ENCODE peak calls at places on chromosomes 12 and 14, in ten cellular contexts. One of them, this sample, is unnamed.

GRCh38 chr12:124684971-124685688 is 117.7 kb upstream of the NCOR2 start:
- DNase-seq in PC-3: peak
- DNase-seq in K562: no peak
- DNase-seq in lower leg skin: no peak
- DNase-seq in vagina: peak
- DNase-seq in tibial artery: peak
- DNase-seq in A673: no peak
- DNase-seq in HFFc6: peak
- DNase-seq in heart left ventricle: no peak
- DNase-seq in H9: no peak
- DNase-seq in this sample: no peak

GRCh38 chr14:98173291-98173690 is 1098.7 kb downstream of the BCL11B start:
- DNase-seq in vagina: no peak
- DNase-seq in PC-3: no peak
- DNase-seq in A673: no peak
- DNase-seq in heart left ventricle: no peak
- DNase-seq in HFFc6: no peak
- DNase-seq in K562: no peak
- DNase-seq in H9: no peak
- DNase-seq in lower leg skin: no peak
- DNase-seq in tibial artery: no peak
- DNase-seq in this sample: no peak

GRCh38 chr14:20278414-20278813 is 27.3 kb downstream of the TTC5 start:
- DNase-seq in tibial artery: no peak
- DNase-seq in K562: peak
- DNase-seq in A673: peak
- DNase-seq in PC-3: peak
- DNase-seq in vagina: no peak
- DNase-seq in lower leg skin: no peak
- DNase-seq in heart left ventricle: peak
- DNase-seq in HFFc6: no peak
- DNase-seq in H9: no peak
- DNase-seq in this sample: no peak

GRCh38 chr12:48185181-48185919 is 1.9 kb downstream of the CCDC184 start:
- DNase-seq in heart left ventricle: no peak
- DNase-seq in A673: peak
- DNase-seq in H9: peak
- DNase-seq in PC-3: no peak
- DNase-seq in HFFc6: no peak
- DNase-seq in vagina: no peak
- DNase-seq in K562: no peak
- DNase-seq in tibial artery: no peak
- DNase-seq in lower leg skin: no peak
- DNase-seq in this sample: no peak

GRCh38 chr14:97634786-97635185 is 837.6 kb downstream of the VRK1 start:
- DNase-seq in HFFc6: no peak
- DNase-seq in PC-3: peak
- DNase-seq in lower leg skin: no peak
- DNase-seq in K562: no peak
- DNase-seq in tibial artery: no peak
- DNase-seq in heart left ventricle: no peak
- DNase-seq in vagina: no peak
- DNase-seq in A673: peak
- DNase-seq in H9: no peak
- DNase-seq in this sample: no peak

GRCh38 chr14:64684091-64684490 is 20.1 kb upstream of the PLEKHG3 start:
- DNase-seq in A673: no peak
- DNase-seq in K562: no peak
- DNase-seq in HFFc6: no peak
- DNase-seq in tibial artery: no peak
- DNase-seq in vagina: peak
- DNase-seq in PC-3: no peak
- DNase-seq in lower leg skin: no peak
- DNase-seq in heart left ventricle: no peak
- DNase-seq in H9: no peak
- DNase-seq in this sample: no peak

GRCh38 chr12:113609692-113610469 is 138.2 kb upstream of the LHX5 start:
- DNase-seq in PC-3: no peak
- DNase-seq in K562: no peak
- DNase-seq in heart left ventricle: no peak
- DNase-seq in HFFc6: no peak
- DNase-seq in A673: no peak
- DNase-seq in H9: peak
- DNase-seq in lower leg skin: no peak
- DNase-seq in tibial artery: no peak
- DNase-seq in vagina: peak
- DNase-seq in this sample: no peak

GRCh38 chr14:52895000-52895399 is 55.9 kb downstream of the FERMT2 start:
- DNase-seq in K562: no peak
- DNase-seq in A673: no peak
- DNase-seq in H9: no peak
- DNase-seq in HFFc6: peak
- DNase-seq in lower leg skin: no peak
- DNase-seq in tibial artery: no peak
- DNase-seq in PC-3: no peak
- DNase-seq in vagina: no peak
- DNase-seq in heart left ventricle: no peak
- DNase-seq in this sample: no peak

GRCh38 chr14:83638725-83639124 is 1891.2 kb upstream of the FLRT2 start:
- DNase-seq in PC-3: no peak
- DNase-seq in heart left ventricle: no peak
- DNase-seq in K562: no peak
- DNase-seq in vagina: no peak
- DNase-seq in HFFc6: no peak
- DNase-seq in H9: no peak
- DNase-seq in A673: no peak
- DNase-seq in tibial artery: no peak
- DNase-seq in lower leg skin: no peak
- DNase-seq in this sample: no peak

GRCh38 chr12:115611477-115611876 is 666.0 kb downstream of the MED13L start:
- DNase-seq in A673: no peak
- DNase-seq in vagina: no peak
- DNase-seq in K562: no peak
- DNase-seq in tibial artery: no peak
- DNase-seq in lower leg skin: no peak
- DNase-seq in H9: no peak
- DNase-seq in heart left ventricle: peak
- DNase-seq in PC-3: no peak
- DNase-seq in HFFc6: no peak
- DNase-seq in this sample: no peak

GRCh38 chr12:84397279-84397678 is 515.3 kb downstream of the SLC6A15 start:
- DNase-seq in HFFc6: no peak
- DNase-seq in A673: peak
- DNase-seq in vagina: no peak
- DNase-seq in PC-3: peak
- DNase-seq in tibial artery: no peak
- DNase-seq in heart left ventricle: no peak
- DNase-seq in lower leg skin: no peak
- DNase-seq in H9: no peak
- DNase-seq in K562: no peak
- DNase-seq in this sample: no peak
- TF ChIP-seq CTCF in HFFc6: peak
- TF ChIP-seq CTCF in A673: peak
- TF ChIP-seq CTCF in vagina: no peak
- TF ChIP-seq CTCF in PC-3: peak
- TF ChIP-seq CTCF in tibial artery: no peak
- TF ChIP-seq CTCF in heart left ventricle: peak
- TF ChIP-seq CTCF in lower leg skin: no peak
- TF ChIP-seq CTCF in H9: no peak
- TF ChIP-seq CTCF in K562: no peak
- TF ChIP-seq CTCF in this sample: no peak

DNA sequence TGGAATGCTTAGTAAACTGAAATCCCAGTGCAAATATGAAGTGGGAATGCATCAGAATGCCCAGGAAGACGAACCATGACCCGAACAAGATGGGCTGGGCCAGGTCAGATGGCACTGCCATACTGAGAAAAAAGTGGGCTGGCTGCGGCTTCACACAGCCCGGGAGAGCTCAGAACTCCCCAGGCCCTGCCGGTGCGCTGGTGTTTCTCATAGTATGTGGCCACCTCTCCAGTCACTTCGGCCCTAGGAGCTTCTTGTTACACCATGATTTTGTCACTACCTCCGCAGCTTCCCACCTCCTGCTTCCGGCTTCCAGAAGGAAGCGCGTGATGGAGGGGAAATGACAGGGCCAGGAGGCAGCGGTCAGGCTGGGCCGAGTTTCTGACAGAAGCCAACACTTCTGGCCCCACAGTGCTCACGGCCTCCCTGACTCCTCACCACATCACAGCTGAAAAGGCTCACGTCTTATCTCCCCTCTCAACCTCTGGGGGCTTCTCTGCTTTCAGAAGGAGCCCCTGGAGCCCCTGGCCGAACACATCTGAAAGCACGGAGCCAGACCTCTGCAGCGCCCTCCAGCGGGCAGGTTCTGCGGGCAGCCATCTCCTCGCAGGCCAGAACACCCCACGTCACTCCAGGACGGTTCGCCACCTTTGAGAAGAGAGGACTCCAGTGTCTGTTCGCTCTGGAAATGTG is 30.7 kb downstream of the DAD1 start:
- DNase-seq in H9: peak
- DNase-seq in K562: peak
- DNase-seq in tibial artery: no peak
- DNase-seq in PC-3: no peak
- DNase-seq in vagina: no peak
- DNase-seq in HFFc6: no peak
- DNase-seq in heart left ventricle: no peak
- DNase-seq in lower leg skin: no peak
- DNase-seq in A673: no peak
- DNase-seq in this sample: peak
- TF ChIP-seq CTCF in H9: peak
- TF ChIP-seq CTCF in K562: peak
- TF ChIP-seq CTCF in tibial artery: no peak
- TF ChIP-seq CTCF in PC-3: no peak
- TF ChIP-seq CTCF in vagina: no peak
- TF ChIP-seq CTCF in HFFc6: no peak
- TF ChIP-seq CTCF in heart left ventricle: peak
- TF ChIP-seq CTCF in lower leg skin: no peak
- TF ChIP-seq CTCF in A673: peak
- TF ChIP-seq CTCF in this sample: no peak

GRCh38 chr14:31968912-31969311 is 108.2 kb upstream of the ARHGAP5 start:
- DNase-seq in H9: no peak
- DNase-seq in HFFc6: no peak
- DNase-seq in lower leg skin: no peak
- DNase-seq in A673: no peak
- DNase-seq in tibial artery: no peak
- DNase-seq in heart left ventricle: no peak
- DNase-seq in K562: no peak
- DNase-seq in PC-3: no peak
- DNase-seq in vagina: no peak
- DNase-seq in this sample: no peak
- TF ChIP-seq CTCF in H9: no peak
- TF ChIP-seq CTCF in HFFc6: no peak
- TF ChIP-seq CTCF in lower leg skin: no peak
- TF ChIP-seq CTCF in A673: no peak
- TF ChIP-seq CTCF in tibial artery: no peak
- TF ChIP-seq CTCF in heart left ventricle: no peak
- TF ChIP-seq CTCF in K562: no peak
- TF ChIP-seq CTCF in PC-3: no peak
- TF ChIP-seq CTCF in vagina: no peak
- TF ChIP-seq CTCF in this sample: no peak

DNA sequence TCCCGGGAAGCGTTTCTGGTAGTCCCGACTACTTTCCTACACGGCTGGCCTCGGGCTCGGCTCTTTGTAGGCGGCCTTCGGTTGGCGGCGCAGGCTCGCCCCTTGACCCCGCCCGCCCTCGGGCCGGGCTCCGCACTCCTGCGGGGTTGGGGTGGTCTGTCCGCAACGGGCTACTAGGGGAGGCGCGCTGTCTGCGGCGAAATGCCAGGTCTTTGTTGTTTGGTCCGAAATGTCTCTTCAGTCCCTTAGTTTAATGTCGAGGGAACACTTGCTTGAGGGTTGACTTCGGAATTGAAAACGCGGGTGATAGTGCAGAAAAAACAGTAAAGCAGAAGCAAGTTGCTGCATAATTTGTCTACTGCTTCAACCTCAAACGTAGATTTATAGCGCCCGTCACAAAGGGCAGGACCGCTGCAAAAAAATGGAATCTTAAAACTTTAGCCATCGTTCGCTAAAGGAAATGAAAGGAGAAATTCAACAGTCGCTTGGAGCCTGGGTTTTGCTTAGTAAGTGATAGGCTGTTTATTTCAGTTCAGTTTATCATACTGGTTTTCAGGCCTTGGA is 376 bp downstream of the JKAMP start:
- DNase-seq in lower leg skin: no peak
- DNase-seq in tibial artery: no peak
- DNase-seq in A673: peak
- DNase-seq in K562: no peak
- DNase-seq in H9: no peak
- DNase-seq in heart left ventricle: no peak
- DNase-seq in HFFc6: peak
- DNase-seq in vagina: peak
- DNase-seq in PC-3: peak
- DNase-seq in this sample: no peak
- TF ChIP-seq CTCF in lower leg skin: no peak
- TF ChIP-seq CTCF in tibial artery: no peak
- TF ChIP-seq CTCF in A673: no peak
- TF ChIP-seq CTCF in K562: no peak
- TF ChIP-seq CTCF in H9: no peak
- TF ChIP-seq CTCF in heart left ventricle: no peak
- TF ChIP-seq CTCF in HFFc6: no peak
- TF ChIP-seq CTCF in vagina: no peak
- TF ChIP-seq CTCF in PC-3: no peak
- TF ChIP-seq CTCF in this sample: no peak

GRCh38 chr12:112017041-112017440 is 3.8 kb downstream of the ERP29 start:
- DNase-seq in vagina: no peak
- DNase-seq in lower leg skin: no peak
- DNase-seq in tibial artery: no peak
- DNase-seq in H9: no peak
- DNase-seq in K562: no peak
- DNase-seq in heart left ventricle: no peak
- DNase-seq in PC-3: peak
- DNase-seq in HFFc6: no peak
- DNase-seq in A673: no peak
- DNase-seq in this sample: no peak
- TF ChIP-seq CTCF in vagina: no peak
- TF ChIP-seq CTCF in lower leg skin: no peak
- TF ChIP-seq CTCF in tibial artery: no peak
- TF ChIP-seq CTCF in H9: no peak
- TF ChIP-seq CTCF in K562: no peak
- TF ChIP-seq CTCF in heart left ventricle: no peak
- TF ChIP-seq CTCF in PC-3: no peak
- TF ChIP-seq CTCF in HFFc6: no peak
- TF ChIP-seq CTCF in A673: no peak
- TF ChIP-seq CTCF in this sample: no peak

DNA sequence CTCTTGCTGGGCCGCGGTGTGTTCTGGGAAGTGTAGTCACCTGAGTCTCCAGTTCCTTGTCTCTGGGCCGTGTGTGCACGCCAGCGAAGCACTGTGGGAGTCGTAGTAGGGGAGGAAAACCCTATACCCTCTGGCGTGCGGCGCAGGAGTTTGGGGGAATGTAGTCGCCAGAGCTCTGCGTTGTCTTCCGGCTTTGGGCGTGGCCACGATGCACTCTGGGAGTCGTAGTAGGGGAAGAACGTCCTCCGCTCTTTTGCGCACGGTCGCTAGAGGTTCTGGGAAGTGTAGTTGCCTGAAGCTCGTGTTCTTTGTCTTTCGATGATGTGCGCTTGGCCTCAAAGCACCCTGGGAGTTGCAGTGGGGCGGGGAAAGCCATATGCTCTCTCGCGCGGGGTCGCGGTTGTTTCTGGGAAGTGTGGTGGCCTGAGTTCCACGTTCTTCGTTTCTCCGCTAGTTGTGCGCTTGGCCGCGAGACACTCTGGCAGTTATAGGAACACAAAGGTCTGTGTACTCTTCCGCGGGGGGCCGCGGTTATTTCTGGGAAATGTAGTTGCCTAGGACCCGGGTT is 588 bp upstream of the ZNF140 start:
- DNase-seq in vagina: peak
- DNase-seq in HFFc6: peak
- DNase-seq in heart left ventricle: peak
- DNase-seq in tibial artery: peak
- DNase-seq in lower leg skin: peak
- DNase-seq in H9: peak
- DNase-seq in PC-3: peak
- DNase-seq in K562: peak
- DNase-seq in A673: peak
- DNase-seq in this sample: peak
- TF ChIP-seq CTCF in vagina: no peak
- TF ChIP-seq CTCF in HFFc6: no peak
- TF ChIP-seq CTCF in heart left ventricle: no peak
- TF ChIP-seq CTCF in tibial artery: no peak
- TF ChIP-seq CTCF in lower leg skin: no peak
- TF ChIP-seq CTCF in H9: no peak
- TF ChIP-seq CTCF in PC-3: no peak
- TF ChIP-seq CTCF in K562: peak
- TF ChIP-seq CTCF in A673: peak
- TF ChIP-seq CTCF in this sample: no peak